ENCODE peak calls at places on chromosomes 5 and 9, in six cellular contexts. H is epithelial cell of esophagus, U is mucosa of descending colon, Y is thoracic aorta, W is upper lobe of right lung, G is ovary. C is an unnamed sample.
A peak's percentile ranks its signal among the peaks of the same experiment; 100 is the strongest.

GRCh38 chr5:151005975-151006576 is 14.3 kb upstream of the GPX3 start:
- DNase-seq in G (peak; percentile 87), U (peak; percentile 68), H (no peak), Y (no peak), W (peak; percentile 76), C (peak; percentile 90)

GRCh38 chr5:113250341-113250953 is 184.3 kb downstream of the TSSK1B start:
- DNase-seq in Y (no peak), W (no peak), U (no peak), G (peak; percentile 84), H (no peak), C (peak; percentile 50)

GRCh38 chr5:181187500-181188213 is 17.3 kb downstream of the TRIM7 start:
- DNase-seq in G (peak; percentile 89), Y (no peak), H (peak; percentile 74), U (peak; percentile 78), W (peak; percentile 86), C (peak; percentile 79)

GRCh38 chr5:109352024-109352423 is 57.8 kb downstream of the PJA2 start:
- DNase-seq in Y (no peak), H (no peak), U (no peak), G (no peak), W (no peak), C (no peak)

GRCh38 chr9:112332674-112332976 is 794 bp downstream of the PTBP3 start:
- DNase-seq in Y (no peak), G (no peak), H (no peak), W (no peak), U (no peak), C (no peak)

GRCh38 chr5:96453394-96453793 is 20.3 kb upstream of the PCSK1 start:
- DNase-seq in U (no peak), G (no peak), Y (no peak), W (no peak), H (no peak), C (no peak)

GRCh38 chr5:38453506-38453905 is 102.9 kb downstream of the LIFR start:
- DNase-seq in Y (no peak), W (no peak), U (no peak), G (no peak), H (no peak), C (no peak)

GRCh38 chr9:125997510-125997823 is 250.3 kb downstream of the PBX3 start:
- DNase-seq in G (no peak), H (no peak), Y (no peak), U (peak; percentile 14), W (peak; percentile 84), C (no peak)

GRCh38 chr9:83062653-83063527 is at the start of gene RASEF:
- DNase-seq in U (peak; percentile 92), G (no peak), H (peak; percentile 75), W (peak; percentile 93), Y (no peak), C (peak; percentile 39)

DNA sequence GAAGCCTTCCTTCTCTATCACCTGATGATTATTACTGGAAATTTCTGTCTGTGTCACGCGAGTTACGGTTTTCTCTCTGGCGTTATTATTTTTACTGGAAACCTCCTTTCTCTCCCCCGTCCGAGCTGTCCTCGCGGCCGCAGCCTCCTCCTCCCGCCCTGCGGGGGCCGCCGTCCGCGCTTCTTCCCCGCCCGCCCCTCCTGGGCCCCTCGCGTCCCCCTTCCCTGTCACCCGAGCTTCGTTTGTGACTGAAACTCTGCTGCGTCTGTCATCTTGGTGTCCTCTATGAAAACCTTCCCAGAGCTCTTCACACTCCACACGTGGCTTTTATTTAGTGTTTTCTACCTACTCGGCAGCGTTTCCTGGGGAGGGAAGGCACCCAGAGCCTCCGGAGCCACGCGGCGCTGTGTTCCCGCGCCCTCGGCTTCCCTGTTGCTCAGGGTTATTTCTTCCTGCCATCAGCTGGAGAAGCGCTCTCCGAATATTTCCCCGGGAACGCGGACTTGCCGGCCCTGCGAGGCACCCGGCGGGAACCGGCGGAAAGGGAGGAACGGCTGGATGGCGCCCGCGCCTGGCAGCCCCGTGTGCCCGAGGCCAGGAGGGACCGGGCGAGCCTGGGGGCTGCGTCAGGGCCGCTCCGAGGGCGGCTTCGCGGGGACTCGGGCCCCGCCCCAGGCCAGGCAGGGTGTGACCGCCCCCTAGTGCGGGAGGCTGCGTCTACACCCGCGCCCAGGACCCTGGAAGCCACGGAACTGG is 33.9 kb downstream of the TRIP13 start:
- DNase-seq in U (peak; percentile 39), H (peak; percentile 6), G (no peak), Y (no peak), W (no peak), C (peak; percentile 64)
- TF ChIP-seq CTCF in U (no peak), H (no peak), G (no peak), Y (no peak), W (peak; percentile 42), C (no peak)

GRCh38 chr5:142000709-142001484 is 11.9 kb downstream of the GNPDA1 start:
- DNase-seq in G (no peak), U (no peak), H (peak; percentile 35), W (no peak), Y (no peak), C (no peak)
- H3K4me3 ChIP-seq in G (no peak overlapping the region), U (no peak overlapping the region), H (no peak overlapping the region), W (no peak overlapping the region), Y (no peak overlapping the region), C (no peak overlapping the region)

GRCh38 chr9:16514131-16514530 is 356.3 kb downstream of the BNC2 start:
- DNase-seq in W (no peak), G (no peak), Y (no peak), U (no peak), H (no peak), C (no peak)

GRCh38 chr9:16515207-16515606 is 355.3 kb downstream of the BNC2 start:
- DNase-seq in U (no peak), G (no peak), H (no peak), W (no peak), Y (no peak), C (no peak)

GRCh38 chr9:16509946-16510504 is 360.4 kb downstream of the BNC2 start:
- DNase-seq in U (no peak), Y (no peak), H (peak; percentile 35), W (no peak), G (no peak), C (no peak)

GRCh38 chr9:16512281-16512680 is 358.2 kb downstream of the BNC2 start:
- DNase-seq in U (no peak), W (no peak), H (no peak), G (no peak), Y (no peak), C (no peak)

DNA sequence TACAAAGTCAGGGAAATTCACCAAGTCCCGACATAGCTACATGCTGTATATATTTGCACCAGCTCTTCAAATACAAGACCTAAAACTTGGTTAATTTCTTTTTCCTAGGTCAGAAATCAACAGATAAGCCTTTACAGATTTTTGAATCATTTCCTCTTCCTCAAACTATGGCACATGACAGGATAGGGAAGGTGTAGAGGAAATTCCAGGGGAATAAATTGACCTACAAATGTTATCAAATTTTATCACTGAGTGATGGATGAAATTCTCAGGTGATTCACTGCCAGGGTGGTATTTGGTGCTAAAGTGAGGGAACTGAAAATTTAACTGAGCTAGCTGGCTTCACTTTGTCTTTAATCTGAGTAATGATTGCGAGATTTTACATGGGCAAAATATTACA is 360.0 kb downstream of the BNC2 start:
- DNase-seq in G (no peak), H (no peak), W (no peak), Y (no peak), U (no peak), C (no peak)
- TF ChIP-seq CTCF in G (no peak), H (no peak), W (no peak), Y (no peak), U (no peak), C (no peak)

GRCh38 chr5:123091988-123092583 is 3.0 kb downstream of the PRDM6 start:
- DNase-seq in H (no peak), U (no peak), W (no peak), G (no peak), Y (no peak), C (no peak)

GRCh38 chr5:123089572-123089970 is 530 bp downstream of the PRDM6 start:
- DNase-seq in H (peak; percentile 35), W (no peak), Y (no peak), U (peak; percentile 46), G (peak; percentile 70), C (peak; percentile 58)

GRCh38 chr5:123089971-123090640 is 1.1 kb downstream of the PRDM6 start:
- DNase-seq in G (peak; percentile 55), Y (no peak), W (peak; percentile 74), H (peak; percentile 34), U (peak; percentile 48), C (no peak)

GRCh38 chr5:123091258-123091987 is 2.4 kb downstream of the PRDM6 start:
- DNase-seq in G (peak; percentile 25), H (no peak), W (no peak), U (no peak), Y (no peak), C (no peak)

GRCh38 chr5:123090641-123091257 is 1.7 kb downstream of the PRDM6 start:
- DNase-seq in Y (no peak), W (no peak), H (no peak), U (no peak), G (peak; percentile 37), C (no peak)
- H3K4me3 ChIP-seq in Y (peak overlapping the region; percentile 93), W (peak overlapping the region; percentile 58), H (no peak overlapping the region), U (no peak overlapping the region), G (peak overlapping the region; percentile 54), C (peak overlapping the region; percentile 71)

GRCh38 chr9:35662437-35662836 is 2.6 kb downstream of the ARHGEF39 start:
- DNase-seq in H (no peak), Y (no peak), W (no peak), U (peak; percentile 35), G (no peak), C (no peak)

GRCh38 chr9:35665471-35665818 is 450 bp upstream of the ARHGEF39 start:
- DNase-seq in W (no peak), U (no peak), G (no peak), Y (no peak), H (no peak), C (no peak)

GRCh38 chr9:35666547-35666946 is 1.6 kb upstream of the ARHGEF39 start:
- DNase-seq in G (no peak), W (no peak), H (no peak), Y (no peak), U (no peak), C (no peak)

GRCh38 chr9:35666045-35666444 is 1.1 kb upstream of the ARHGEF39 start:
- DNase-seq in G (no peak), W (no peak), U (no peak), Y (no peak), H (no peak), C (no peak)

DNA sequence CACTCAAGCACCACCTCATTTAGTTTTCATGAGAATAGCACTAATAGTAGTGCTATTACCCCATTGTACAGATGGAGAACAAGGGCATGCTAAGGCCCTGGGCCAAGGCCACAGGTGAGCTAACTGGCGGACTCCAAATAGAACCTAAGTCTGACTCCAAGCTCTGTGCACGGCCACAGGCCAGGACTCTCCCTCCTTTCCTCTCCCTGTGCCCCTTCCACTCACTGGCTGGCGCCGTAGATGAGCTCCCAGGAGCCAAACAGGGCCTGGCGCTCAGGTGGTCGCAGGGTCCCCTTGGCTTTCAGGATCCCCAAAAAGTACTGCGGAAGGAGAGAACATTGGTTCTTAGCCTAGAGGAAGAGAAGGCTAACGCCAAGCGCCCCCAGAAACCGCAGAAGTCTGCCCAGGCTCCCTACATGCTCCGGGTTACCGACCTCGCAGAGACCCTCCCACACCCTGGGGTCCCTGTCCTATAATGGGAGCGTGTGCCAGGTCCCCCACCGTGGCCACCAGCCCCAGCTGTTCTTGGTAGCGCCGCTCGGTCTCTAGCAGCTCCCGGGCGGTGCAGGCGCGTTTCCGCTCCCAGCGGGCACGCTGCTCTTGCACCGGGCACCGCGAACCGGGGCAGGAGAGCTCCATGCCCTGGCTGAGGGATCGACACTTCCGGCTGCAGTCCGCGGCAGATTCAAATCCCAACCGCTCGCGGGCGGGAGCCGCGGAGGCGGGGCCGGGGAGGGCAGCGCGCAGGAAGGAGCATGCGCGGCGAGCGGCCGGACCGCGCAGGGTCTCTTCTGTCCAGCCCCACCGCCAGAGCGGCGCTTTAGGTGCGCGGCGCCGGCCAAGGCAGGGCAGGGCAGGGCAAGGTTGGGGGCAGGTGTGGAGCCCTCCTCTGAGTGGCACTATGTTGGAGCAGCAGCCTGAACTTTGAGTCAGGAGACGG is at the start of gene ARHGEF39:
- DNase-seq in U (peak; percentile 94), H (peak; percentile 80), Y (no peak), W (peak; percentile 91), G (peak; percentile 76), C (peak; percentile 89)
- TF ChIP-seq CTCF in U (no peak), H (no peak), Y (no peak), W (peak; percentile 25), G (no peak), C (no peak)